ENCODE peak calls at places on chromosomes 13 and 19, in six cellular contexts. E is OCI-LY7, X is HCT116, V is neural progenitor cell, Q is HepG2, F is fibroblast of lung. R is an unnamed sample.
A peak's percentile ranks its signal among the peaks of the same experiment; 100 is the strongest.

GRCh38 chr13:28136916-28137315 is 1.4 kb upstream of the PAN3 start:
- DNase-seq in E (peak; percentile 10), X (no peak), V (no peak), Q (no peak), F (no peak), R (no peak)

GRCh38 chr19:39411832-39412099 is 703 bp upstream of the PLEKHG2 start:
- DNase-seq in E (peak; percentile 95), X (peak; percentile 84), V (peak; percentile 93), Q (peak; percentile 90), F (peak; percentile 82), R (peak; percentile 90)

GRCh38 chr19:11064831-11065303 is 24.4 kb upstream of the LDLR start:
- DNase-seq in E (no peak), X (no peak), V (no peak), Q (no peak), F (peak; percentile 29), R (no peak)

GRCh38 chr19:38375098-38375493 is 725 bp downstream of the PSMD8 start:
- DNase-seq in E (no peak), X (no peak), V (no peak), Q (no peak), F (no peak), R (no peak)

GRCh38 chr13:44317752-44318550 is 55.7 kb upstream of the SERP2 start:
- DNase-seq in E (no peak), X (no peak), V (no peak), Q (no peak), F (peak; percentile 89), R (no peak)

GRCh38 chr19:19053508-19054314 is 10.1 kb upstream of the SLC25A42 start:
- DNase-seq in E (peak; percentile 69), X (peak; percentile 57), V (peak; percentile 91), Q (peak; percentile 50), F (no peak), R (peak; percentile 47)

GRCh38 chr19:19627442-19627715 is 641 bp downstream of the LPAR2 start:
- DNase-seq in E (peak; percentile 28), X (no peak), V (no peak), Q (no peak), F (no peak), R (no peak)

GRCh38 chr13:107370036-107370785 is 802.3 kb upstream of the ARGLU1 start:
- DNase-seq in E (no peak), X (no peak), V (no peak), Q (no peak), F (peak; percentile 83), R (no peak)

GRCh38 chr19:55372316-55373081 is 2.2 kb upstream of the IL11 start:
- DNase-seq in E (no peak), X (no peak), V (no peak), Q (peak; percentile 26), F (peak; percentile 61), R (no peak)

GRCh38 chr13:90272356-90272755 is 1075.1 kb upstream of the MIR17HG start:
- DNase-seq in E (no peak), X (no peak), V (no peak), Q (no peak), F (peak; percentile 90), R (no peak)

GRCh38 chr19:43664008-43664407 is 6.0 kb downstream of the PLAUR start:
- DNase-seq in E (peak; percentile 33), X (no peak), V (no peak), Q (no peak), F (no peak), R (peak; percentile 65)

GRCh38 chr13:97295279-97296182 is 73.4 kb downstream of the MBNL2 start:
- DNase-seq in E (no peak), X (no peak), V (no peak), Q (no peak), F (peak; percentile 84), R (no peak)

GRCh38 chr19:32862173-32862572 is 7.4 kb downstream of the SLC7A9 start:
- DNase-seq in E (no peak), X (no peak), V (no peak), Q (no peak), F (no peak), R (no peak)

GRCh38 chr13:97720881-97721280 is 232.6 kb upstream of the IPO5 start:
- DNase-seq in E (no peak), X (no peak), V (no peak), Q (no peak), F (no peak), R (no peak)

GRCh38 chr13:113852536-113853517 is 11.0 kb downstream of the GAS6 start:
- DNase-seq in E (no peak), X (no peak), V (no peak), Q (no peak), F (no peak), R (no peak)

GRCh38 chr19:19292607-19293006 is 19.5 kb upstream of the TM6SF2 start:
- DNase-seq in E (no peak), X (no peak), V (no peak), Q (no peak), F (no peak), R (no peak)

GRCh38 chr19:41218615-41219507 is at the start of gene AXL:
- DNase-seq in E (no peak), X (peak; percentile 38), V (peak; percentile 94), Q (peak; percentile 25), F (peak; percentile 85), R (no peak)

GRCh38 chr19:31749231-31749630 is 400.0 kb upstream of the TSHZ3 start:
- DNase-seq in E (no peak), X (no peak), V (no peak), Q (no peak), F (no peak), R (no peak)

GRCh38 chr13:35140831-35141230 is 198.8 kb downstream of the NBEA start:
- DNase-seq in E (no peak), X (no peak), V (no peak), Q (no peak), F (no peak), R (no peak)

GRCh38 chr13:50826035-50826434 is 17.5 kb downstream of the DLEU7 start:
- DNase-seq in E (no peak), X (no peak), V (no peak), Q (no peak), F (no peak), R (no peak)

GRCh38 chr19:2477141-2477710 is 1.3 kb downstream of the GADD45B start:
- DNase-seq in E (peak; percentile 33), X (no peak), V (peak; percentile 44), Q (no peak), F (peak; percentile 59), R (no peak)

GRCh38 chr13:67139551-67139950 is 90.6 kb downstream of the PCDH9 start:
- DNase-seq in E (no peak), X (no peak), V (no peak), Q (no peak), F (no peak), R (no peak)

GRCh38 chr13:67137044-67137735 is 92.9 kb downstream of the PCDH9 start:
- DNase-seq in E (no peak), X (no peak), V (no peak), Q (no peak), F (peak; percentile 47), R (no peak)

GRCh38 chr13:67143544-67144115 is 86.5 kb downstream of the PCDH9 start:
- DNase-seq in E (no peak), X (no peak), V (no peak), Q (no peak), F (no peak), R (no peak)

GRCh38 chr13:67138937-67139336 is 91.2 kb downstream of the PCDH9 start:
- DNase-seq in E (no peak), X (no peak), V (no peak), Q (no peak), F (no peak), R (no peak)

DNA sequence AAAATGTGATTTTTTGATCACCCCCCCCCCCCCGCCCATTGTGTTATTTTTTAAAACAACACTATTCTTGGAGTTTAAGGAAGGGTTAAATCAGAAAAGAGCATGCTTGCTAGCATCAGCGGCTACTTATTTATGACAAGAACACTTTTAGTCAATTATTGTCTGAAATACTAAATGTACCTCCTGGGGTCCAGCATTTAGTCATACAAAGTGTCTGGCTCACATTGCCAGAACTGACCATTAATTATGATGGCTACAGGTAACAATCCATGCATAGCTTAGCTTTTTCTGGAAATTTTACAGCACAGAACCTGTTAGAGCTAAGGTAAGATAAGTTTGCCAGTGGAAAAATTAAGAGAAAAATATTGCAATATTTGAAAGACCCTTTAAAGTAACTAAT is 90.1 kb downstream of the PCDH9 start:
- DNase-seq in E (no peak), X (no peak), V (no peak), Q (no peak), F (no peak), R (no peak)
- H3K4me2 ChIP-seq in E (no peak overlapping the region), X (no peak overlapping the region), V (no peak overlapping the region), Q (no peak overlapping the region), F (no peak overlapping the region), R (no peak overlapping the region)

GRCh38 chr19:49148784-49149651 is 6.2 kb downstream of the HRC start:
- DNase-seq in E (peak; percentile 96), X (peak; percentile 88), V (peak; percentile 100), Q (peak; percentile 86), F (peak; percentile 83), R (peak; percentile 61)
- H3K27ac ChIP-seq in E (peak overlapping the region; percentile 36), X (peak overlapping the region; percentile 94), V (no peak overlapping the region), Q (peak overlapping the region; percentile 77), F (no peak overlapping the region), R (no peak overlapping the region)

GRCh38 chr19:45149129-45149528 is 11.7 kb downstream of the NKPD1 start:
- DNase-seq in E (no peak), X (no peak), V (no peak), Q (no peak), F (no peak), R (no peak)
- H4K20me1 ChIP-seq in E (no peaks in the 10 kb centered on the region), X (no peaks in the 10 kb centered on the region), V (peaks cover 10% of the 10 kb centered on the region), Q (no peaks in the 10 kb centered on the region), F (no peaks in the 10 kb centered on the region), R (peaks cover 19% of the 10 kb centered on the region)

DNA sequence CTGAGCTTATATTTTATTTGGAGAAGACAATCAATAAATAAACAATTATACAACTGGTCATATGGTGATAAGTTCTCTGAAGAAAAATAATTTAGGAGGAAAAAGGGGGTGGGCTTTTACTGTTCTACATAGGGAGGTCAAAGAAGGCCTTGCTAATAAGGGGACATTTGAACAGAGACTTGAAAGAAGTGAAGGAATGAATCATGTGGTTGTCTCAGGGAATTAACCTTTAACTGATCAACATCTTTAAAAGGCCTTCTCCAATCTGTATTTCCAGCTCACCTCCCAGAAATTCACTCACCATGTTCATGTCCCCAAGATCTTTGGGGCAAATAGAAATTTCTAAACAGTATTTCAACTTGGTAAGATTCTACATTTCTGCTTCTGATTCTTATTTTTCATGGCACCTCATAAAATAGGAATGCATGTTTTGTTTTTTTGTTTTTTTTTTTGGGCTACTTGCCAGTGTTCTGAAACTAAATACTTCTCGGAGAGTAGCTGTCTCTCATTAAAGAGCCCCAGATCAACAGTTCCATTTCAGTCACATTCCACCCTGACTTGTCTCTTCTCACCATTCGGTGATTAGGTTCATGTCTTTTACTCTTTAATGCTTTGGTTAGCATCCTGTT is 19.2 kb upstream of the LPAR6 start:
- DNase-seq in E (no peak), X (no peak), V (no peak), Q (peak; percentile 7), F (peak; percentile 41), R (no peak)
- H3K4me2 ChIP-seq in E (no peak overlapping the region), X (no peak overlapping the region), V (no peak overlapping the region), Q (peak overlapping the region; percentile 52), F (peak overlapping the region; percentile 17), R (no peak overlapping the region)

GRCh38 chr13:74574964-74575728 is 440.9 kb upstream of the KLF12 start:
- DNase-seq in E (no peak), X (no peak), V (no peak), Q (no peak), F (no peak), R (no peak)
- H3K27ac ChIP-seq in E (no peak overlapping the region), X (no peak overlapping the region), V (no peak overlapping the region), Q (no peak overlapping the region), F (no peak overlapping the region), R (no peak overlapping the region)

R was measured in DND-41.